ENCODE peak calls at places on chromosomes 12 and 14, in seven cellular contexts. One of them, this sample, is unnamed.

GRCh38 chr14:102927346-102927877 is 4.9 kb downstream of the AMN start:
- DNase-seq in left ventricle myocardium inferior: no peak
- DNase-seq in NCI-H1694 treated with DMSO at 0.1 percent for 48 hours: no peak
- DNase-seq in adipocyte: no peak
- DNase-seq in CD8-positive, alpha-beta T cell: no peak
- DNase-seq in T-helper 1 cell: no peak
- DNase-seq in activated CD4-positive, alpha-beta T cell treated with anti-CD3 and anti-CD28 coated beads, Interleukin-2, amount 50 U/mL, for 1 hour: no peak
- DNase-seq in this sample: no peak

GRCh38 chr12:105031061-105031807 is 45.1 kb downstream of the NOPCHAP1 start:
- DNase-seq in left ventricle myocardium inferior: no peak
- DNase-seq in NCI-H1694 treated with DMSO at 0.1 percent for 48 hours: no peak
- DNase-seq in adipocyte: no peak
- DNase-seq in CD8-positive, alpha-beta T cell: no peak
- DNase-seq in T-helper 1 cell: no peak
- DNase-seq in activated CD4-positive, alpha-beta T cell treated with anti-CD3 and anti-CD28 coated beads, Interleukin-2, amount 50 U/mL, for 1 hour: no peak
- DNase-seq in this sample: no peak

GRCh38 chr14:20332386-20332945 is 613 bp downstream of the CCNB1IP1 start:
- DNase-seq in left ventricle myocardium inferior: no peak
- DNase-seq in NCI-H1694 treated with DMSO at 0.1 percent for 48 hours: peak
- DNase-seq in adipocyte: peak
- DNase-seq in CD8-positive, alpha-beta T cell: no peak
- DNase-seq in T-helper 1 cell: no peak
- DNase-seq in activated CD4-positive, alpha-beta T cell treated with anti-CD3 and anti-CD28 coated beads, Interleukin-2, amount 50 U/mL, for 1 hour: no peak
- DNase-seq in this sample: peak

GRCh38 chr12:52787324-52787996 is 8.5 kb downstream of the KRT3 start:
- DNase-seq in left ventricle myocardium inferior: no peak
- DNase-seq in NCI-H1694 treated with DMSO at 0.1 percent for 48 hours: no peak
- DNase-seq in adipocyte: no peak
- DNase-seq in CD8-positive, alpha-beta T cell: no peak
- DNase-seq in T-helper 1 cell: no peak
- DNase-seq in activated CD4-positive, alpha-beta T cell treated with anti-CD3 and anti-CD28 coated beads, Interleukin-2, amount 50 U/mL, for 1 hour: no peak
- DNase-seq in this sample: no peak

GRCh38 chr12:115762934-115763333 is 514.6 kb downstream of the MED13L start:
- DNase-seq in left ventricle myocardium inferior: no peak
- DNase-seq in NCI-H1694 treated with DMSO at 0.1 percent for 48 hours: no peak
- DNase-seq in adipocyte: no peak
- DNase-seq in CD8-positive, alpha-beta T cell: no peak
- DNase-seq in T-helper 1 cell: no peak
- DNase-seq in activated CD4-positive, alpha-beta T cell treated with anti-CD3 and anti-CD28 coated beads, Interleukin-2, amount 50 U/mL, for 1 hour: no peak
- DNase-seq in this sample: no peak

GRCh38 chr14:52700701-52701172 is 5.4 kb upstream of the ERO1A start:
- DNase-seq in left ventricle myocardium inferior: no peak
- DNase-seq in NCI-H1694 treated with DMSO at 0.1 percent for 48 hours: no peak
- DNase-seq in adipocyte: peak
- DNase-seq in CD8-positive, alpha-beta T cell: no peak
- DNase-seq in T-helper 1 cell: no peak
- DNase-seq in activated CD4-positive, alpha-beta T cell treated with anti-CD3 and anti-CD28 coated beads, Interleukin-2, amount 50 U/mL, for 1 hour: no peak
- DNase-seq in this sample: no peak

GRCh38 chr12:14950982-14951746 is 10.2 kb downstream of the ARHGDIB start:
- DNase-seq in left ventricle myocardium inferior: no peak
- DNase-seq in NCI-H1694 treated with DMSO at 0.1 percent for 48 hours: no peak
- DNase-seq in adipocyte: no peak
- DNase-seq in CD8-positive, alpha-beta T cell: no peak
- DNase-seq in T-helper 1 cell: no peak
- DNase-seq in activated CD4-positive, alpha-beta T cell treated with anti-CD3 and anti-CD28 coated beads, Interleukin-2, amount 50 U/mL, for 1 hour: no peak
- DNase-seq in this sample: no peak

GRCh38 chr14:24113801-24114535 is 609 bp upstream of the DCAF11 start:
- DNase-seq in left ventricle myocardium inferior: peak
- DNase-seq in NCI-H1694 treated with DMSO at 0.1 percent for 48 hours: peak
- DNase-seq in adipocyte: peak
- DNase-seq in CD8-positive, alpha-beta T cell: peak
- DNase-seq in T-helper 1 cell: peak
- DNase-seq in activated CD4-positive, alpha-beta T cell treated with anti-CD3 and anti-CD28 coated beads, Interleukin-2, amount 50 U/mL, for 1 hour: peak
- DNase-seq in this sample: peak

GRCh38 chr12:51683763-51684357 is 92.8 kb downstream of the SCN8A start:
- DNase-seq in left ventricle myocardium inferior: no peak
- DNase-seq in NCI-H1694 treated with DMSO at 0.1 percent for 48 hours: no peak
- DNase-seq in adipocyte: peak
- DNase-seq in CD8-positive, alpha-beta T cell: no peak
- DNase-seq in T-helper 1 cell: no peak
- DNase-seq in activated CD4-positive, alpha-beta T cell treated with anti-CD3 and anti-CD28 coated beads, Interleukin-2, amount 50 U/mL, for 1 hour: no peak
- DNase-seq in this sample: peak

GRCh38 chr14:38255673-38256357 is at the start of gene CLEC14A:
- DNase-seq in left ventricle myocardium inferior: peak
- DNase-seq in NCI-H1694 treated with DMSO at 0.1 percent for 48 hours: no peak
- DNase-seq in adipocyte: no peak
- DNase-seq in CD8-positive, alpha-beta T cell: no peak
- DNase-seq in T-helper 1 cell: no peak
- DNase-seq in activated CD4-positive, alpha-beta T cell treated with anti-CD3 and anti-CD28 coated beads, Interleukin-2, amount 50 U/mL, for 1 hour: no peak
- DNase-seq in this sample: peak

GRCh38 chr12:45887544-45887943 is 102.8 kb downstream of the SCAF11 start:
- DNase-seq in left ventricle myocardium inferior: no peak
- DNase-seq in NCI-H1694 treated with DMSO at 0.1 percent for 48 hours: no peak
- DNase-seq in adipocyte: no peak
- DNase-seq in CD8-positive, alpha-beta T cell: no peak
- DNase-seq in T-helper 1 cell: no peak
- DNase-seq in activated CD4-positive, alpha-beta T cell treated with anti-CD3 and anti-CD28 coated beads, Interleukin-2, amount 50 U/mL, for 1 hour: no peak
- DNase-seq in this sample: no peak

GRCh38 chr12:96338852-96339478 is 61.3 kb downstream of the CDK17 start:
- DNase-seq in left ventricle myocardium inferior: no peak
- DNase-seq in NCI-H1694 treated with DMSO at 0.1 percent for 48 hours: no peak
- DNase-seq in adipocyte: no peak
- DNase-seq in CD8-positive, alpha-beta T cell: no peak
- DNase-seq in T-helper 1 cell: no peak
- DNase-seq in activated CD4-positive, alpha-beta T cell treated with anti-CD3 and anti-CD28 coated beads, Interleukin-2, amount 50 U/mL, for 1 hour: no peak
- DNase-seq in this sample: no peak

GRCh38 chr12:1993341-1993740 is 10.9 kb downstream of the DCP1B start:
- DNase-seq in left ventricle myocardium inferior: no peak
- DNase-seq in NCI-H1694 treated with DMSO at 0.1 percent for 48 hours: no peak
- DNase-seq in adipocyte: peak
- DNase-seq in CD8-positive, alpha-beta T cell: no peak
- DNase-seq in T-helper 1 cell: no peak
- DNase-seq in activated CD4-positive, alpha-beta T cell treated with anti-CD3 and anti-CD28 coated beads, Interleukin-2, amount 50 U/mL, for 1 hour: no peak
- DNase-seq in this sample: peak

GRCh38 chr12:5817246-5817645 is 127.8 kb downstream of the ANO2 start:
- DNase-seq in left ventricle myocardium inferior: no peak
- DNase-seq in NCI-H1694 treated with DMSO at 0.1 percent for 48 hours: no peak
- DNase-seq in adipocyte: no peak
- DNase-seq in CD8-positive, alpha-beta T cell: no peak
- DNase-seq in T-helper 1 cell: no peak
- DNase-seq in activated CD4-positive, alpha-beta T cell treated with anti-CD3 and anti-CD28 coated beads, Interleukin-2, amount 50 U/mL, for 1 hour: no peak
- DNase-seq in this sample: no peak

GRCh38 chr12:19140381-19141236 is 11.1 kb downstream of the PLEKHA5 start:
- DNase-seq in left ventricle myocardium inferior: no peak
- DNase-seq in NCI-H1694 treated with DMSO at 0.1 percent for 48 hours: no peak
- DNase-seq in adipocyte: no peak
- DNase-seq in CD8-positive, alpha-beta T cell: no peak
- DNase-seq in T-helper 1 cell: no peak
- DNase-seq in activated CD4-positive, alpha-beta T cell treated with anti-CD3 and anti-CD28 coated beads, Interleukin-2, amount 50 U/mL, for 1 hour: no peak
- DNase-seq in this sample: no peak

GRCh38 chr14:94056579-94057308 is 24.3 kb downstream of the DDX24 start:
- DNase-seq in left ventricle myocardium inferior: no peak
- DNase-seq in NCI-H1694 treated with DMSO at 0.1 percent for 48 hours: no peak
- DNase-seq in adipocyte: no peak
- DNase-seq in CD8-positive, alpha-beta T cell: no peak
- DNase-seq in T-helper 1 cell: no peak
- DNase-seq in activated CD4-positive, alpha-beta T cell treated with anti-CD3 and anti-CD28 coated beads, Interleukin-2, amount 50 U/mL, for 1 hour: no peak
- DNase-seq in this sample: no peak

GRCh38 chr12:105723534-105723933 is 393.0 kb downstream of the C12orf75 start:
- DNase-seq in left ventricle myocardium inferior: no peak
- DNase-seq in NCI-H1694 treated with DMSO at 0.1 percent for 48 hours: no peak
- DNase-seq in adipocyte: no peak
- DNase-seq in CD8-positive, alpha-beta T cell: no peak
- DNase-seq in T-helper 1 cell: no peak
- DNase-seq in activated CD4-positive, alpha-beta T cell treated with anti-CD3 and anti-CD28 coated beads, Interleukin-2, amount 50 U/mL, for 1 hour: no peak
- DNase-seq in this sample: no peak

GRCh38 chr14:75643985-75644384 is 16.7 kb downstream of the ERG28 start:
- DNase-seq in left ventricle myocardium inferior: no peak
- DNase-seq in NCI-H1694 treated with DMSO at 0.1 percent for 48 hours: no peak
- DNase-seq in adipocyte: no peak
- DNase-seq in CD8-positive, alpha-beta T cell: no peak
- DNase-seq in T-helper 1 cell: no peak
- DNase-seq in activated CD4-positive, alpha-beta T cell treated with anti-CD3 and anti-CD28 coated beads, Interleukin-2, amount 50 U/mL, for 1 hour: no peak
- DNase-seq in this sample: no peak

This sample was measured in GM03348.